ENCODE peak calls at places on chromosomes 4 and X, in nine cellular contexts. M is upper lobe of right lung, H is AG09309, S is psoas muscle, V is suprapubic skin, F is fibroblast of pulmonary artery, Y is lung, J is HepG2, P is neural crest cell. C is an unnamed sample.

GRCh38 chr4:89535251-89535650 is 227.7 kb upstream of the GPRIN3 start:
- DNase-seq in M (no peak), H (no peak), S (no peak), V (no peak), F (peak), Y (no peak), J (no peak), P (no peak), C (no peak)

GRCh38 chr4:15755781-15756180 is 22.3 kb upstream of the CD38 start:
- DNase-seq in M (no peak), H (no peak), S (no peak), V (no peak), F (no peak), Y (no peak), J (no peak), P (no peak), C (no peak)

GRCh38 chr4:161525121-161525520 is 638.7 kb downstream of the FSTL5 start:
- DNase-seq in M (no peak), H (no peak), S (no peak), V (no peak), F (no peak), Y (no peak), J (no peak), P (no peak), C (no peak)

GRCh38 chr4:184473265-184473514 is 1.2 kb downstream of the IRF2 start:
- DNase-seq in M (no peak), H (no peak), S (no peak), V (no peak), F (no peak), Y (no peak), J (no peak), P (peak), C (no peak)

GRCh38 chr4:75555294-75556164 is at the start of gene ODAPH:
- DNase-seq in M (no peak), H (no peak), S (no peak), V (no peak), F (no peak), Y (no peak), J (no peak), P (no peak), C (no peak)

GRCh38 chr4:48954314-48954713 is 31.8 kb upstream of the CWH43 start:
- DNase-seq in M (no peak), H (no peak), S (no peak), V (no peak), F (no peak), Y (no peak), J (no peak), P (no peak), C (no peak)

GRCh38 chr4:162061214-162061613 is 102.6 kb downstream of the FSTL5 start:
- DNase-seq in M (no peak), H (no peak), S (no peak), V (no peak), F (no peak), Y (no peak), J (no peak), P (no peak), C (no peak)

GRCh38 chrX:41148553-41148952 is 63.3 kb downstream of the USP9X start:
- DNase-seq in M (no peak), H (no peak), S (no peak), V (no peak), F (peak), Y (no peak), J (no peak), P (no peak), C (no peak)

GRCh38 chrX:133608406-133608805 is 193.1 kb upstream of the GPC4 start:
- DNase-seq in M (no peak), H (peak), S (no peak), V (no peak), F (peak), Y (no peak), J (no peak), P (no peak), C (no peak)

GRCh38 chr4:30943356-30943755 is 223.2 kb downstream of the PCDH7 start:
- DNase-seq in M (no peak), H (no peak), S (no peak), V (no peak), F (peak), Y (no peak), J (no peak), P (no peak), C (no peak)
- TF ChIP-seq CTCF in M (no peak), H (no peak), S (no peak), V (no peak), F (no peak), Y (no peak), J (no peak), P (no peak), C (no peak)

DNA sequence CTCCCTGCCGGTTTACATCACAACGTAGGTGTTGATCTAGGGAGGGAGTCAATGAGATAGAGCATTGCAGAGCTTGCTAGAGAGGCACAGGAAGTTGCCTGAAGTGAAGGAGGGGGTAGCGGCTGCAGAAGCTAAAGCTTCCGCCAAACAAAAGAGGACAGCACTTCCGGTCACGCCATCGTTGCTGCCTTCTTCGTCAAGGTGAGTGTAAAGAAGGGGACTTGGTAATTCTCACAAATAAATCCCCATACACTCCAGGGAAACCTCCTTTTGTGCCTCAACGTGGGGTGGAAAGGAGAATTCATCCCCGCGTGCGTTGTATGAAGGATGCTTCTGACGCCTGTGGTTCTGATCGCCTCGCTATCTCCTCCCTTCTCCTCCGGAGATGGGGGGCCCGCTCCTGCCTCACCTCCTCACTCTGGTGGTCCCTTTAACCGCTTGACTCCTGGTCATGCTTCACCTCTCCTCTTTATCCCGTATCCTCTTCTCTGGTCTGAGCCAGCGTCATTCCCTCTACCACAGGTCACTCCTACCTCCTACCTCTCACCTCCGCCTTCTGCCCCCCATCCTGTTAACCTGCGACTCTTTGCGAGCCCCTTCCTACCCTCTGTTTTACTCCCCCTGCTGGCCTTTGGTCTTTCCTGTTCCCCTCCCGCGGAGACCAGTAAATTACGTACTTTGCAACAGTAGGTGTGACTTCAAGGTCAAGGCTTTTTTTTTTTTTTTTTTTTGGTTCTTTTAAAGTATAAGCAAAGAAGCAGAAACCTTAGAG is 59.9 kb downstream of the GSPT2 start:
- DNase-seq in M (peak), H (no peak), S (no peak), V (peak), F (peak), Y (peak), J (peak), P (peak), C (no peak)
- TF ChIP-seq CTCF in M (peak), H (no peak), S (no peak), V (no peak), F (peak), Y (no peak), J (no peak), P (peak), C (peak)

GRCh38 chrX:1596676-1597344 is 5.4 kb downstream of the AKAP17A start:
- DNase-seq in M (peak), H (no peak), S (no peak), V (no peak), F (no peak), Y (no peak), J (no peak), P (no peak), C (no peak)
- TF ChIP-seq CTCF in M (no peak), H (no peak), S (no peak), V (no peak), F (no peak), Y (no peak), J (no peak), P (no peak), C (no peak)

GRCh38 chrX:55742649-55743048 is 25.1 kb downstream of the RRAGB start:
- DNase-seq in M (no peak), H (no peak), S (no peak), V (no peak), F (no peak), Y (no peak), J (no peak), P (no peak), C (no peak)

DNA sequence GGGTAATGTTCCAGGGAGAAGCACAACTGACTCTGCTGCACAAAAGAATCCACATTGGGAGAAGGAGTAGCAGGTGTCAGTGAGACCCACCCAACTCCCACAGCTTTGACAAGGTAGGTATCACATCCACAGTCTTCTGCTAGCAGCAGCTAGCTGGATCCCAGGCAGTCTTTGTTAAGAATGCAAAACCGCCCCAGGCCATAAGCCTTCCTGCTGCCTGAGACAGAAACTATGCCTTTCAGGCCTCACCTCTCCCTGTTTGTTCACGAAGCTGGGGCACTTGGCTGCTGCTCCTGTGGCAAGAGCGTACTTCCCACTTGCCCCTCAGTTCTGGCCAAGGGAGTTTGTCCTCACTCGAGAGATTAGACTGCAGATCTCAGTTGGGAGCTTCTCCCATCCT is 21.4 kb downstream of the RRAGB start:
- DNase-seq in M (no peak), H (no peak), S (no peak), V (no peak), F (no peak), Y (no peak), J (no peak), P (no peak), C (no peak)
- TF ChIP-seq CTCF in M (no peak), H (no peak), S (no peak), V (no peak), F (no peak), Y (no peak), J (no peak), P (no peak), C (no peak)

GRCh38 chr4:93199492-93199891 is 629.1 kb upstream of the ATOH1 start:
- DNase-seq in M (no peak), H (no peak), S (no peak), V (no peak), F (peak), Y (no peak), J (peak), P (peak), C (no peak)
- TF ChIP-seq CTCF in M (peak), H (no peak), S (peak), V (no peak), F (peak), Y (no peak), J (peak), P (peak), C (peak)

GRCh38 chr4:148041606-148042324 is 309.9 kb downstream of the ARHGAP10 start:
- DNase-seq in M (no peak), H (no peak), S (no peak), V (no peak), F (no peak), Y (no peak), J (no peak), P (no peak), C (no peak)

GRCh38 chr4:148043990-148044645 is 312.2 kb downstream of the ARHGAP10 start:
- DNase-seq in M (no peak), H (no peak), S (peak), V (no peak), F (no peak), Y (no peak), J (no peak), P (no peak), C (no peak)

DNA sequence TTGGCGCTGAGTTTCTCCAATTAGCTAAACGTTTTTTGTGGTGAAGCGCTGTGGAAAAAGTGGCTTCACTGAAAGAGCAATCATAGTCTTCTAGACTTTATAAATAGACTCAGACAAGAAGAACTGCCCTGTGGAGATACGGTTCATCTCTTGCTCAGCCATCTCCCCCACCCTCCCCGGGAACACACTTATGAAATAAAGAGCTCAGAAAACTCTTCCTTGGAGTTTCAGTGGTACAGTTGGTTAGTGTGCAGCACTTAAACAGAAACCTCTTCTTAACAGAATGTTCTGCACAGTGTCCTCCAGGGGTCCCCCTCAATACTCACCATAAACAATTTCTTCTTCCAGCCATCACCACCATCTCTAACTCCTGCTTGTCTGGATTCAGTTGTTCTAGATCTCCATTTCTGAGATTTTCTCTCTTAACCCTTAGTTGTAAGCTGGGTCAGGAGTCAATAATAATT is 313.0 kb downstream of the ARHGAP10 start:
- DNase-seq in M (no peak), H (no peak), S (no peak), V (no peak), F (no peak), Y (no peak), J (peak), P (no peak), C (no peak)
- TF ChIP-seq CTCF in M (peak), H (peak), S (no peak), V (no peak), F (peak), Y (no peak), J (peak), P (peak), C (peak)